ENCODE peak calls at places on chromosome 11, in four cellular contexts. I is foreskin fibroblast, X is lower leg skin, C is cerebellar cortex. E is an unnamed sample.

GRCh38 chr11:76231339-76231738 is 25.0 kb upstream of the WNT11 start:
- DNase-seq in I (no peak), X (no peak), C (no peak), E (no peak)

GRCh38 chr11:46438211-46438610 is 46.6 kb upstream of the CHRM4 start:
- DNase-seq in I (no peak), X (no peak), C (peak; percentile 55), E (no peak)

GRCh38 chr11:6746086-6746618 is 25.6 kb downstream of the OR2AG2 start:
- DNase-seq in I (no peak), X (no peak), C (peak; percentile 51), E (no peak)

GRCh38 chr11:35242412-35242811 is 103.4 kb downstream of the CD44 start:
- DNase-seq in I (no peak), X (no peak), C (no peak), E (no peak)

GRCh38 chr11:78742430-78742829 is 167.8 kb upstream of the NARS2 start:
- DNase-seq in I (no peak), X (peak; percentile 87), C (no peak), E (peak; percentile 83)

GRCh38 chr11:27963370-27963769 is 144.6 kb downstream of the KIF18A start:
- DNase-seq in I (no peak), X (no peak), C (no peak), E (no peak)

GRCh38 chr11:118635642-118636041 is 28.2 kb downstream of the PHLDB1 start:
- DNase-seq in I (no peak), X (no peak), C (no peak), E (no peak)

GRCh38 chr11:77311701-77312100 is 10.2 kb upstream of the GDPD4 start:
- DNase-seq in I (no peak), X (no peak), C (no peak), E (no peak)

GRCh38 chr11:57460017-57460755 is at the start of gene RTN4RL2:
- DNase-seq in I (peak; percentile 39), X (no peak), C (peak; percentile 44), E (peak; percentile 45)

GRCh38 chr11:64510759-64511158 is 80.3 kb upstream of the SLC22A12 start:
- DNase-seq in I (no peak), X (no peak), C (no peak), E (no peak)

GRCh38 chr11:27902981-27903624 is 202.8 kb upstream of the BDNF start:
- DNase-seq in I (peak; percentile 65), X (no peak), C (no peak), E (no peak)

GRCh38 chr11:64224151-64224890 is 1.7 kb downstream of the TRPT1 start:
- DNase-seq in I (no peak), X (peak; percentile 84), C (no peak), E (no peak)

GRCh38 chr11:18012314-18012905 is 437 bp downstream of the SERGEF start:
- DNase-seq in I (no peak), X (no peak), C (peak; percentile 60), E (peak; percentile 29)

GRCh38 chr11:31813961-31814868 is 3.1 kb upstream of the PAX6 start:
- DNase-seq in I (no peak), X (peak; percentile 85), C (no peak), E (no peak)

GRCh38 chr11:20458905-20459632 is 71.6 kb downstream of the PRMT3 start:
- DNase-seq in I (no peak), X (no peak), C (no peak), E (no peak)

GRCh38 chr11:76670475-76671235 is at the start of gene LRRC32:
- DNase-seq in I (no peak), X (peak; percentile 92), C (no peak), E (peak; percentile 55)

GRCh38 chr11:84889556-84889955 is 737.6 kb downstream of the DLG2 start:
- DNase-seq in I (no peak), X (no peak), C (no peak), E (no peak)

GRCh38 chr11:32113200-32113599 is 22.3 kb downstream of the RCN1 start:
- DNase-seq in I (peak; percentile 50), X (no peak), C (no peak), E (no peak)

GRCh38 chr11:69220581-69221051 is 64.9 kb downstream of the SMIM38 start:
- DNase-seq in I (no peak), X (peak; percentile 86), C (no peak), E (no peak)

GRCh38 chr11:64132388-64132771 is 33.5 kb downstream of the MACROD1 start:
- DNase-seq in I (no peak), X (no peak), C (peak; percentile 89), E (no peak)